ENCODE peak calls at places on chromosomes 3 and 15, in four cellular contexts. A is K562, S is HepG2, O is H1. Q is an unnamed sample.

GRCh38 chr15:100785181-100786138 is 94.2 kb upstream of the ALDH1A3 start:
- DNase-seq in A (no peak), S (no peak), O (peak; percentile 29), Q (no peak)

GRCh38 chr3:60243456-60243855 is 1007.8 kb downstream of the FHIT start:
- DNase-seq in S (no peak), A (no peak), O (no peak), Q (no peak)

GRCh38 chr3:4797201-4797600 is 182.0 kb upstream of the BHLHE40 start:
- DNase-seq in O (no peak), S (no peak), A (no peak), Q (no peak)

GRCh38 chr3:155252535-155252934 is 40.9 kb downstream of the STRIT1 start:
- DNase-seq in A (no peak), S (no peak), O (no peak), Q (no peak)

GRCh38 chr15:34799825-34800168 is 4.4 kb upstream of the ACTC1 start:
- DNase-seq in A (no peak), S (no peak), O (no peak), Q (no peak)

GRCh38 chr3:106759686-106760085 is 617.6 kb upstream of the CCDC54 start:
- DNase-seq in A (no peak), S (no peak), O (no peak), Q (no peak)

GRCh38 chr15:41367418-41367817 is 34.7 kb downstream of the NUSAP1 start:
- DNase-seq in S (no peak), A (no peak), O (no peak), Q (no peak)

GRCh38 chr15:35151381-35151780 is 66.3 kb upstream of the NANOGP8 start:
- DNase-seq in A (no peak), S (no peak), O (no peak), Q (no peak)

GRCh38 chr15:25784141-25784540 is 79.0 kb downstream of the ATP10A start:
- DNase-seq in O (no peak), A (no peak), S (no peak), Q (no peak)

GRCh38 chr3:154970796-154971195 is 109.3 kb upstream of the MME start:
- DNase-seq in O (no peak), A (no peak), S (no peak), Q (no peak)

GRCh38 chr3:39327746-39328349 is 1.7 kb upstream of the CCR8 start:
- DNase-seq in S (no peak), O (no peak), A (no peak), Q (no peak)

GRCh38 chr3:151155409-151156128 is 47.4 kb downstream of the GPR171 start:
- DNase-seq in A (no peak), S (no peak), O (no peak), Q (no peak)

GRCh38 chr15:68055224-68055705 is 1.1 kb downstream of the PIAS1 start:
- DNase-seq in S (no peak), A (no peak), O (no peak), Q (no peak)

GRCh38 chr3:159001711-159002110 is 199.9 kb downstream of the MFSD1 start:
- DNase-seq in O (no peak), A (no peak), S (no peak), Q (no peak)

GRCh38 chr15:41957021-41957897 is 15.1 kb downstream of the EHD4 start:
- DNase-seq in A (no peak), O (no peak), S (no peak), Q (no peak)

GRCh38 chr3:53140575-53141467 is 10.6 kb upstream of the RFT1 start:
- DNase-seq in S (no peak), A (no peak), O (no peak), Q (no peak)

GRCh38 chr15:63842626-63843025 is 8.9 kb upstream of the HERC1 start:
- DNase-seq in A (no peak), O (no peak), S (no peak), Q (no peak)

GRCh38 chr15:63848881-63849551 is 15.3 kb upstream of the HERC1 start:
- DNase-seq in S (no peak), O (no peak), A (no peak), Q (no peak)

GRCh38 chr15:63839717-63840116 is 6.0 kb upstream of the HERC1 start:
- DNase-seq in A (no peak), O (no peak), S (no peak), Q (no peak)

GRCh38 chr15:63846022-63846544 is 12.3 kb upstream of the HERC1 start:
- DNase-seq in S (no peak), A (no peak), O (no peak), Q (no peak)

DNA sequence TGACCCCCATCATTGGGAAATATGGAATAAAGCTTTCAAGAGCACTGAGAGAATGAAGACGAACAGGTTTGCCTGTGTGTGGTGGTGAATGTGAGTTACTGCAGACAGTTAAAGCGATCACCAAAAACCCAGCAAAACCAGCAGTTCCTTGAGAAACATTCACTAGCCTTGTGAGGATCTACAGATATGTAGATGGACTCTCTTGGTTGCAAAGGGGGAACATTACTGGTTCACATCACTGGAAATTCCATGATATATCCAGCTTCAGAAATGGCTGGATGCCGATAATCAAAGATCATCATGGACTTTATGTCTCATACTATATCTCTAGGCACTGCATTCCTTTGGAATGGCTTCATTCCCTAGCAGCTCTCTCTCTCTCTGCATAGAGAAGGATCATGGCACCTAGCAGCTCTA is 10.2 kb upstream of the HERC1 start:
- DNase-seq in A (no peak), O (no peak), S (no peak), Q (no peak)
- TF ChIP-seq FOSL1 in A (no peak), O (no peak), S (no peak), Q (no peak)

GRCh38 chr3:95277614-95278013 is 1214.8 kb downstream of the NSUN3 start:
- DNase-seq in A (no peak), O (no peak), S (no peak), Q (no peak)
- TF ChIP-seq FOSL1 in A (no peak), O (no peak), S (no peak), Q (no peak)

GRCh38 chr3:177106184-177106583 is 91.1 kb downstream of the TBL1XR1 start:
- DNase-seq in O (no peak), S (no peak), A (no peak), Q (no peak)
- TF ChIP-seq FOSL1 in O (no peak), S (no peak), A (no peak), Q (no peak)

GRCh38 chr3:50450135-50450911 is 53.1 kb downstream of the CACNA2D2 start:
- DNase-seq in O (no peak), A (no peak), S (peak; percentile 12), Q (no peak)
- TF ChIP-seq FOSL1 in O (no peak), A (no peak), S (no peak), Q (no peak)

GRCh38 chr3:113753376-113753985 is 6.6 kb downstream of the ATP6V1A start:
- DNase-seq in A (no peak), S (no peak), O (no peak), Q (no peak)

GRCh38 chr3:113754486-113755159 is 7.8 kb downstream of the ATP6V1A start:
- DNase-seq in O (no peak), A (no peak), S (no peak), Q (no peak)

DNA sequence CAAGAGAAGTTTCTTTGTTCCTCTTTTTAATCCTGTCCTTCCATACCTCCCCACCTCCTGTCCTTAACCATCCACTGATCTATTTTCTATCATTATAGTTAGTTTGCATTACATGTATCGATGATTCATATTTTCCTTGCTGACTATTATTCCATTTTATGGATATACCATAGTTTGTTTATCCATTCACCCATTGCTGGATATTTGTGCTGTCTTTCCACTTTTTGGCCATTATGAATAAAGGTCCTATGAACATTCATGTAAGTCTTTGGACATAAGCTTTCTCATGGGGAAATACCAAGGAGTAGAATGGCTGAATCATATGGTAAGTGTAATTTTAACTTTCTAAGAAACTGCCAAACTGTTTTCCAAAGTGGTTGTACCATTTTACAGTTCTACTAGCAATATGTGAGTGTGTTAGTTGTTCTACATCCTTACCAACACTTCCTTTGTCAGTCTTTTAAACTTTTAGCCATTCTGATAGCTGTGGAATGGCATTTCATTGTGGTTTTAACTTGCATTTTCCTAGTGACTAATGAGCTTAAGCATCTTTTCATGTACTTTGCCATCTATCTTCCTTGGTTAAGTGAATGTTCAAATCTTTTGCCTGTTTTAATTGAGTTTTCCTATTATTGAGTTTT is 11.7 kb downstream of the ATP6V1A start:
- DNase-seq in O (no peak), A (no peak), S (no peak), Q (no peak)
- TF ChIP-seq FOSL1 in O (no peak), A (no peak), S (no peak), Q (no peak)